ENCODE peak calls at places on chromosomes 2 and 18, in nine cellular contexts. One of them, this sample, is unnamed.

GRCh38 chr2:217162533-217162932 is 302.7 kb upstream of the TNP1 start:
- DNase-seq in tibial nerve: no peak
- DNase-seq in breast epithelium: peak
- DNase-seq in prostate gland: no peak
- DNase-seq in gastrocnemius medialis: no peak
- DNase-seq in uterus: no peak
- DNase-seq in A549: no peak
- DNase-seq in body of pancreas: no peak
- DNase-seq in suprapubic skin: no peak
- DNase-seq in this sample: no peak

GRCh38 chr2:24471662-24472061 is 19.4 kb upstream of the NCOA1 start:
- DNase-seq in tibial nerve: no peak
- DNase-seq in breast epithelium: no peak
- DNase-seq in prostate gland: no peak
- DNase-seq in gastrocnemius medialis: no peak
- DNase-seq in uterus: no peak
- DNase-seq in A549: no peak
- DNase-seq in body of pancreas: no peak
- DNase-seq in suprapubic skin: no peak
- DNase-seq in this sample: no peak

GRCh38 chr2:24025264-24025663 is 15.4 kb downstream of the MFSD2B start:
- DNase-seq in tibial nerve: no peak
- DNase-seq in breast epithelium: no peak
- DNase-seq in prostate gland: no peak
- DNase-seq in gastrocnemius medialis: no peak
- DNase-seq in uterus: no peak
- DNase-seq in A549: no peak
- DNase-seq in body of pancreas: no peak
- DNase-seq in suprapubic skin: no peak
- DNase-seq in this sample: no peak

GRCh38 chr2:117820444-117820843 is 6.0 kb downstream of the DDX18 start:
- DNase-seq in tibial nerve: no peak
- DNase-seq in breast epithelium: no peak
- DNase-seq in prostate gland: no peak
- DNase-seq in gastrocnemius medialis: no peak
- DNase-seq in uterus: no peak
- DNase-seq in A549: no peak
- DNase-seq in body of pancreas: no peak
- DNase-seq in suprapubic skin: no peak
- DNase-seq in this sample: no peak

GRCh38 chr2:854460-854859 is 96.2 kb upstream of the SNTG2 start:
- DNase-seq in tibial nerve: no peak
- DNase-seq in breast epithelium: no peak
- DNase-seq in prostate gland: peak
- DNase-seq in gastrocnemius medialis: no peak
- DNase-seq in uterus: peak
- DNase-seq in A549: peak
- DNase-seq in body of pancreas: peak
- DNase-seq in suprapubic skin: no peak
- DNase-seq in this sample: no peak

GRCh38 chr2:85178154-85178553 is 45.0 kb downstream of the TCF7L1 start:
- DNase-seq in tibial nerve: no peak
- DNase-seq in breast epithelium: no peak
- DNase-seq in prostate gland: no peak
- DNase-seq in gastrocnemius medialis: no peak
- DNase-seq in uterus: no peak
- DNase-seq in A549: no peak
- DNase-seq in body of pancreas: no peak
- DNase-seq in suprapubic skin: no peak
- DNase-seq in this sample: no peak

GRCh38 chr2:66134113-66134730 is 300.7 kb upstream of the MEIS1 start:
- DNase-seq in tibial nerve: no peak
- DNase-seq in breast epithelium: no peak
- DNase-seq in prostate gland: no peak
- DNase-seq in gastrocnemius medialis: no peak
- DNase-seq in uterus: no peak
- DNase-seq in A549: no peak
- DNase-seq in body of pancreas: no peak
- DNase-seq in suprapubic skin: no peak
- DNase-seq in this sample: no peak

GRCh38 chr2:202566286-202566685 is 68.5 kb upstream of the FAM117B start:
- DNase-seq in tibial nerve: no peak
- DNase-seq in breast epithelium: no peak
- DNase-seq in prostate gland: no peak
- DNase-seq in gastrocnemius medialis: no peak
- DNase-seq in uterus: no peak
- DNase-seq in A549: no peak
- DNase-seq in body of pancreas: no peak
- DNase-seq in suprapubic skin: no peak
- DNase-seq in this sample: no peak

GRCh38 chr2:159506179-159506578 is 110.2 kb downstream of the BAZ2B start:
- DNase-seq in tibial nerve: no peak
- DNase-seq in breast epithelium: no peak
- DNase-seq in prostate gland: no peak
- DNase-seq in gastrocnemius medialis: no peak
- DNase-seq in uterus: no peak
- DNase-seq in A549: no peak
- DNase-seq in body of pancreas: no peak
- DNase-seq in suprapubic skin: no peak
- DNase-seq in this sample: no peak

GRCh38 chr2:71503827-71504226 is 50.5 kb downstream of the DYSF start:
- DNase-seq in tibial nerve: no peak
- DNase-seq in breast epithelium: no peak
- DNase-seq in prostate gland: no peak
- DNase-seq in gastrocnemius medialis: no peak
- DNase-seq in uterus: no peak
- DNase-seq in A549: no peak
- DNase-seq in body of pancreas: peak
- DNase-seq in suprapubic skin: no peak
- DNase-seq in this sample: no peak

GRCh38 chr2:100137877-100138570 is 4.4 kb downstream of the AFF3 start:
- DNase-seq in tibial nerve: no peak
- DNase-seq in breast epithelium: no peak
- DNase-seq in prostate gland: no peak
- DNase-seq in gastrocnemius medialis: no peak
- DNase-seq in uterus: no peak
- DNase-seq in A549: no peak
- DNase-seq in body of pancreas: no peak
- DNase-seq in suprapubic skin: no peak
- DNase-seq in this sample: no peak

DNA sequence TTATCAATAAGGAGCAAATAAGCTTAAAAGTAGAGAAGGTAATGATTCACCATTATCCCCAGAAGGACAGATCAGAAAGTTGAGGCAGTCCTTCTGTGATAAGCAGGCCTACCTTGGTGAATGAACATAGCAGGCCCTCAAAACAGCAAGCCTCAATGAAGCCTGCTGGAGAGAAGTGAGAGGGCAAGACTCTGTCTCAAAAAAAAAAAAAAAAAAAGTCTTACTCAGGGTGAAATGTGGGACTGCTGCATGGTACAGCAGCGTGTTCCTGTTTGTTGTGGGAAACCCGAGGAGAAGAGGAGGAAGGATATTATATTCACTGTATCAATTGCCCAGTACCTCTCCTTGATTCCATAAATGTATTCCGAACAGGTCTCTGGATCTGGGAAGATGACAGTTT is 8.7 kb upstream of the HAT1 start:
- DNase-seq in tibial nerve: no peak
- DNase-seq in breast epithelium: no peak
- DNase-seq in prostate gland: no peak
- DNase-seq in gastrocnemius medialis: no peak
- DNase-seq in uterus: no peak
- DNase-seq in A549: no peak
- DNase-seq in body of pancreas: no peak
- DNase-seq in suprapubic skin: no peak
- DNase-seq in this sample: no peak
- TF ChIP-seq CTCF in tibial nerve: no peak
- TF ChIP-seq CTCF in breast epithelium: no peak
- TF ChIP-seq CTCF in prostate gland: no peak
- TF ChIP-seq CTCF in gastrocnemius medialis: no peak
- TF ChIP-seq CTCF in uterus: no peak
- TF ChIP-seq CTCF in A549: no peak
- TF ChIP-seq CTCF in body of pancreas: no peak
- TF ChIP-seq CTCF in suprapubic skin: no peak
- TF ChIP-seq CTCF in this sample: no peak

DNA sequence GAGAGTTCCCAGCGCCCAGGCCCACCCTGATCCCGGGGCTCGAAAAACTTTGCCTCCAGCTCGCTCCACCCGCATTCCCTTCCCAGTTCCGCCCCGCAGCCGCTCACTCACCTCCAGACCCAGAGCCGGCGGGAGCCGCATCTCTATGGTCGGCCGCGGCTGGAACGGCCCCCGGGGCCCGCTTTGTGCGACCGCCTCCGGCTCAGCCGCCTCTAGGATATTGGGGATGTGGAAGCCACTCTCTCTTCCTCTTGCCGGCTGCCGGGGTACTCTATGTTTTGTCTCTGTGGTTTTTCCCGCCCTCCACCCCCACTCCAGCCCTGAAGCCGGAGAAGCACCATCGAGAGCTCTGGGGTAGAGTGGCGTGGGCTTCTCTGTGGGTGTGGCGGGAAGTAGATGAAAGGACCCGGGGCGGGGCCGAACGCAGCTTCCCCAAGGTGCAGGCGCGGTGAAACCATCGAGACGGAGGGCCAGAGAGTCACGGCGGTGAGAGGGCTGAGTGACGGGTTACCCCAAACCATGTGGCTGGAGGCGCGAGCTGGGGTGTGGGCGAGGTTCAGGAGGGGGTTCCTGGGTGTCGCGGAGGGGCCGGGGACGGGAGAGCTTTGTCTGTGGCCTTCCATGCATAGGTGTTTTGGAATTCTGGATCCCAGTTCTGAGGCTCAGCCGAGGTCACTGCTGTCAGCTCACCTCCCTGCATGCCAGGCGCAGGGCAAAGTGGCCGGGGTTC is at the start of the genes BCS1L and ZNF142:
- DNase-seq in tibial nerve: peak
- DNase-seq in breast epithelium: peak
- DNase-seq in prostate gland: peak
- DNase-seq in gastrocnemius medialis: peak
- DNase-seq in uterus: peak
- DNase-seq in A549: peak
- DNase-seq in body of pancreas: peak
- DNase-seq in suprapubic skin: peak
- DNase-seq in this sample: peak
- TF ChIP-seq POLR2A in tibial nerve: peak
- TF ChIP-seq POLR2A in breast epithelium: no peak
- TF ChIP-seq POLR2A in prostate gland: peak
- TF ChIP-seq POLR2A in gastrocnemius medialis: peak
- TF ChIP-seq POLR2A in uterus: peak
- TF ChIP-seq POLR2A in A549: peak
- TF ChIP-seq POLR2A in body of pancreas: peak
- TF ChIP-seq POLR2A in suprapubic skin: no peak
- TF ChIP-seq POLR2A in this sample: peak

GRCh38 chr2:38592951-38593350 is 9.8 kb downstream of the HNRNPLL start:
- DNase-seq in tibial nerve: no peak
- DNase-seq in breast epithelium: no peak
- DNase-seq in prostate gland: no peak
- DNase-seq in gastrocnemius medialis: no peak
- DNase-seq in uterus: no peak
- DNase-seq in A549: no peak
- DNase-seq in body of pancreas: no peak
- DNase-seq in suprapubic skin: no peak
- DNase-seq in this sample: no peak

GRCh38 chr2:38591152-38591551 is 11.6 kb downstream of the HNRNPLL start:
- DNase-seq in tibial nerve: no peak
- DNase-seq in breast epithelium: no peak
- DNase-seq in prostate gland: no peak
- DNase-seq in gastrocnemius medialis: no peak
- DNase-seq in uterus: no peak
- DNase-seq in A549: no peak
- DNase-seq in body of pancreas: no peak
- DNase-seq in suprapubic skin: no peak
- DNase-seq in this sample: no peak

GRCh38 chr2:38586926-38587325 is 15.8 kb downstream of the HNRNPLL start:
- DNase-seq in tibial nerve: no peak
- DNase-seq in breast epithelium: no peak
- DNase-seq in prostate gland: no peak
- DNase-seq in gastrocnemius medialis: no peak
- DNase-seq in uterus: no peak
- DNase-seq in A549: no peak
- DNase-seq in body of pancreas: no peak
- DNase-seq in suprapubic skin: no peak
- DNase-seq in this sample: no peak

DNA sequence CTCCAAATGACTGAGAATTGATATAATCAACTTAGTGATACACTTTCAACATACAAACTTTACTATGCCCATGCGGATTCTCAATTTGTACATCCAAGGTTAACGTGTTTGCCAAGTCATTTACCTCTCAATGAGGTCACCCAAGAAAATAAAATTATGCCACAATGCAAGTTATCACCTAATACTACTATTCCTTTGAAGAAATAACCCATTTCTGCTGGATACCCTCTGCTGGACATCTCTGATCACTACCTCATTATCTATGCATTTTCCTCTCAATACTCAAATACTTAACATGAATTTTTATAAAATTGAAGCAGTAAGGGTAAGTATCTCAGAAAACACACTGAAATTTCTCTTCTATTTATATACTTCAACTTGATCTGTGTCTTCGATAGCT is 12.7 kb downstream of the HNRNPLL start:
- DNase-seq in tibial nerve: no peak
- DNase-seq in breast epithelium: no peak
- DNase-seq in prostate gland: no peak
- DNase-seq in gastrocnemius medialis: no peak
- DNase-seq in uterus: no peak
- DNase-seq in A549: no peak
- DNase-seq in body of pancreas: no peak
- DNase-seq in suprapubic skin: no peak
- DNase-seq in this sample: no peak
- TF ChIP-seq CTCF in tibial nerve: no peak
- TF ChIP-seq CTCF in breast epithelium: no peak
- TF ChIP-seq CTCF in prostate gland: no peak
- TF ChIP-seq CTCF in gastrocnemius medialis: no peak
- TF ChIP-seq CTCF in uterus: no peak
- TF ChIP-seq CTCF in A549: peak
- TF ChIP-seq CTCF in body of pancreas: no peak
- TF ChIP-seq CTCF in suprapubic skin: no peak
- TF ChIP-seq CTCF in this sample: no peak

GRCh38 chr18:9095297-9096012 is 7.0 kb upstream of the NDUFV2 start:
- DNase-seq in tibial nerve: no peak
- DNase-seq in breast epithelium: no peak
- DNase-seq in prostate gland: no peak
- DNase-seq in gastrocnemius medialis: no peak
- DNase-seq in uterus: no peak
- DNase-seq in A549: no peak
- DNase-seq in body of pancreas: peak
- DNase-seq in suprapubic skin: no peak
- DNase-seq in this sample: no peak
- TF ChIP-seq POLR2A in tibial nerve: no peak
- TF ChIP-seq POLR2A in breast epithelium: no peak
- TF ChIP-seq POLR2A in prostate gland: no peak
- TF ChIP-seq POLR2A in gastrocnemius medialis: no peak
- TF ChIP-seq POLR2A in uterus: no peak
- TF ChIP-seq POLR2A in A549: no peak
- TF ChIP-seq POLR2A in body of pancreas: no peak
- TF ChIP-seq POLR2A in suprapubic skin: no peak
- TF ChIP-seq POLR2A in this sample: no peak

GRCh38 chr2:188338463-188338862 is 46.8 kb downstream of the GULP1 start:
- DNase-seq in tibial nerve: no peak
- DNase-seq in breast epithelium: no peak
- DNase-seq in prostate gland: no peak
- DNase-seq in gastrocnemius medialis: no peak
- DNase-seq in uterus: no peak
- DNase-seq in A549: no peak
- DNase-seq in body of pancreas: no peak
- DNase-seq in suprapubic skin: no peak
- DNase-seq in this sample: no peak
- TF ChIP-seq CTCF in tibial nerve: no peak
- TF ChIP-seq CTCF in breast epithelium: no peak
- TF ChIP-seq CTCF in prostate gland: no peak
- TF ChIP-seq CTCF in gastrocnemius medialis: no peak
- TF ChIP-seq CTCF in uterus: no peak
- TF ChIP-seq CTCF in A549: no peak
- TF ChIP-seq CTCF in body of pancreas: no peak
- TF ChIP-seq CTCF in suprapubic skin: no peak
- TF ChIP-seq CTCF in this sample: no peak